ENCODE peak calls at places on chromosome 18, in five cellular contexts. One of them, this sample, is unnamed.

GRCh38 chr18:8151176-8151575 is 458.1 kb upstream of the RAB12 start:
- DNase-seq in GM12892: no peak
- DNase-seq in HCT116: no peak
- DNase-seq in prostate gland: no peak
- DNase-seq in sigmoid colon: no peak
- DNase-seq in this sample: no peak

GRCh38 chr18:54607213-54607934 is 16.3 kb downstream of the DYNAP start:
- DNase-seq in GM12892: no peak
- DNase-seq in HCT116: no peak
- DNase-seq in prostate gland: peak; percentile 39
- DNase-seq in sigmoid colon: no peak
- DNase-seq in this sample: no peak

GRCh38 chr18:8368490-8369217 is 240.6 kb upstream of the RAB12 start:
- DNase-seq in GM12892: no peak
- DNase-seq in HCT116: no peak
- DNase-seq in prostate gland: no peak
- DNase-seq in sigmoid colon: no peak
- DNase-seq in this sample: no peak

GRCh38 chr18:9870431-9871023 is 15.2 kb upstream of the TXNDC2 start:
- DNase-seq in GM12892: no peak
- DNase-seq in HCT116: no peak
- DNase-seq in prostate gland: no peak
- DNase-seq in sigmoid colon: no peak
- DNase-seq in this sample: no peak

GRCh38 chr18:74742573-74742972 is 144.9 kb downstream of the ZNF407 start:
- DNase-seq in GM12892: no peak
- DNase-seq in HCT116: no peak
- DNase-seq in prostate gland: no peak
- DNase-seq in sigmoid colon: no peak
- DNase-seq in this sample: no peak

GRCh38 chr18:48902023-48902855 is 48.5 kb downstream of the SMAD7 start:
- DNase-seq in GM12892: no peak
- DNase-seq in HCT116: peak; percentile 22
- DNase-seq in prostate gland: peak; percentile 56
- DNase-seq in sigmoid colon: peak; percentile 93
- DNase-seq in this sample: no peak

GRCh38 chr18:37259711-37260110 is 305.9 kb downstream of the CELF4 start:
- DNase-seq in GM12892: no peak
- DNase-seq in HCT116: no peak
- DNase-seq in prostate gland: no peak
- DNase-seq in sigmoid colon: no peak
- DNase-seq in this sample: no peak

GRCh38 chr18:54255141-54255540 is 14.2 kb upstream of the POLI start:
- DNase-seq in GM12892: no peak
- DNase-seq in HCT116: no peak
- DNase-seq in prostate gland: no peak
- DNase-seq in sigmoid colon: no peak
- DNase-seq in this sample: no peak

GRCh38 chr18:61502472-61502871 is 169.2 kb downstream of the CDH20 start:
- DNase-seq in GM12892: no peak
- DNase-seq in HCT116: peak; percentile 35
- DNase-seq in prostate gland: peak; percentile 43
- DNase-seq in sigmoid colon: no peak
- DNase-seq in this sample: peak; percentile 15

GRCh38 chr18:6927136-6927535 is 190.5 kb downstream of the LAMA1 start:
- DNase-seq in GM12892: no peak
- DNase-seq in HCT116: no peak
- DNase-seq in prostate gland: no peak
- DNase-seq in sigmoid colon: no peak
- DNase-seq in this sample: no peak

GRCh38 chr18:34224423-34225217 is at the start of gene NOL4:
- DNase-seq in GM12892: no peak
- DNase-seq in HCT116: no peak
- DNase-seq in prostate gland: peak; percentile 18
- DNase-seq in sigmoid colon: peak; percentile 67
- DNase-seq in this sample: no peak

GRCh38 chr18:74412106-74412880 is 44.8 kb downstream of the DIPK1C start:
- DNase-seq in GM12892: no peak
- DNase-seq in HCT116: no peak
- DNase-seq in prostate gland: no peak
- DNase-seq in sigmoid colon: no peak
- DNase-seq in this sample: no peak

GRCh38 chr18:8938817-8939216 is 163.7 kb upstream of the NDUFV2 start:
- DNase-seq in GM12892: no peak
- DNase-seq in HCT116: no peak
- DNase-seq in prostate gland: no peak
- DNase-seq in sigmoid colon: no peak
- DNase-seq in this sample: peak; percentile 59

GRCh38 chr18:24894880-24895279 is 434.4 kb downstream of the HRH4 start:
- DNase-seq in GM12892: no peak
- DNase-seq in HCT116: no peak
- DNase-seq in prostate gland: no peak
- DNase-seq in sigmoid colon: no peak
- DNase-seq in this sample: no peak

GRCh38 chr18:32439802-32440201 is 30.9 kb downstream of the GAREM1 start:
- DNase-seq in GM12892: no peak
- DNase-seq in HCT116: peak; percentile 15
- DNase-seq in prostate gland: no peak
- DNase-seq in sigmoid colon: no peak
- DNase-seq in this sample: no peak

GRCh38 chr18:9135912-9136314 is 668 bp upstream of the ANKRD12 start:
- DNase-seq in GM12892: peak; percentile 27
- DNase-seq in HCT116: peak; percentile 43
- DNase-seq in prostate gland: no peak
- DNase-seq in sigmoid colon: no peak
- DNase-seq in this sample: peak; percentile 60

GRCh38 chr18:48715651-48716354 is 177.0 kb downstream of the CTIF start:
- DNase-seq in GM12892: no peak
- DNase-seq in HCT116: no peak
- DNase-seq in prostate gland: no peak
- DNase-seq in sigmoid colon: no peak
- DNase-seq in this sample: peak; percentile 76

GRCh38 chr18:54806526-54806925 is 21.8 kb upstream of the RAB27B start:
- DNase-seq in GM12892: no peak
- DNase-seq in HCT116: no peak
- DNase-seq in prostate gland: no peak
- DNase-seq in sigmoid colon: no peak
- DNase-seq in this sample: no peak

GRCh38 chr18:1014496-1014895 is 109.8 kb downstream of the ADCYAP1 start:
- DNase-seq in GM12892: no peak
- DNase-seq in HCT116: no peak
- DNase-seq in prostate gland: no peak
- DNase-seq in sigmoid colon: no peak
- DNase-seq in this sample: no peak

GRCh38 chr18:35827275-35827929 is 145.1 kb upstream of the RMP24 start:
- DNase-seq in GM12892: no peak
- DNase-seq in HCT116: no peak
- DNase-seq in prostate gland: no peak
- DNase-seq in sigmoid colon: no peak
- DNase-seq in this sample: no peak

GRCh38 chr18:7417742-7418141 is 149.4 kb upstream of the PTPRM start:
- DNase-seq in GM12892: no peak
- DNase-seq in HCT116: no peak
- DNase-seq in prostate gland: no peak
- DNase-seq in sigmoid colon: no peak
- DNase-seq in this sample: no peak

GRCh38 chr18:31942301-31942998 is 478 bp downstream of the TRAPPC8 start:
- DNase-seq in GM12892: peak; percentile 49
- DNase-seq in HCT116: no peak
- DNase-seq in prostate gland: peak; percentile 10
- DNase-seq in sigmoid colon: peak; percentile 66
- DNase-seq in this sample: peak; percentile 69

GRCh38 chr18:72871091-72871490 is 3.3 kb upstream of the NETO1 start:
- DNase-seq in GM12892: no peak
- DNase-seq in HCT116: no peak
- DNase-seq in prostate gland: no peak
- DNase-seq in sigmoid colon: no peak
- DNase-seq in this sample: no peak

GRCh38 chr18:77101410-77102245 is 31.0 kb downstream of the MBP start:
- DNase-seq in GM12892: no peak
- DNase-seq in HCT116: peak; percentile 89
- DNase-seq in prostate gland: no peak
- DNase-seq in sigmoid colon: peak; percentile 93
- DNase-seq in this sample: peak; percentile 92
- TF ChIP-seq POLR2AphosphoS5 in GM12892: no peak
- TF ChIP-seq POLR2AphosphoS5 in HCT116: peak; percentile 51
- TF ChIP-seq POLR2AphosphoS5 in prostate gland: peak; percentile 41
- TF ChIP-seq POLR2AphosphoS5 in sigmoid colon: peak; percentile 4
- TF ChIP-seq POLR2AphosphoS5 in this sample: peak; percentile 62

GRCh38 chr18:13222371-13223281 is 4.1 kb downstream of the LDLRAD4 start:
- DNase-seq in GM12892: no peak
- DNase-seq in HCT116: no peak
- DNase-seq in prostate gland: peak; percentile 78
- DNase-seq in sigmoid colon: peak; percentile 95
- DNase-seq in this sample: no peak

GRCh38 chr18:13221821-13222220 is 3.3 kb downstream of the LDLRAD4 start:
- DNase-seq in GM12892: no peak
- DNase-seq in HCT116: no peak
- DNase-seq in prostate gland: peak; percentile 53
- DNase-seq in sigmoid colon: peak; percentile 78
- DNase-seq in this sample: no peak

GRCh38 chr18:13220326-13220991 is 1.9 kb downstream of the LDLRAD4 start:
- DNase-seq in GM12892: no peak
- DNase-seq in HCT116: no peak
- DNase-seq in prostate gland: no peak
- DNase-seq in sigmoid colon: no peak
- DNase-seq in this sample: no peak

GRCh38 chr18:13225261-13225660 is 6.7 kb downstream of the LDLRAD4 start:
- DNase-seq in GM12892: no peak
- DNase-seq in HCT116: no peak
- DNase-seq in prostate gland: no peak
- DNase-seq in sigmoid colon: no peak
- DNase-seq in this sample: no peak

DNA sequence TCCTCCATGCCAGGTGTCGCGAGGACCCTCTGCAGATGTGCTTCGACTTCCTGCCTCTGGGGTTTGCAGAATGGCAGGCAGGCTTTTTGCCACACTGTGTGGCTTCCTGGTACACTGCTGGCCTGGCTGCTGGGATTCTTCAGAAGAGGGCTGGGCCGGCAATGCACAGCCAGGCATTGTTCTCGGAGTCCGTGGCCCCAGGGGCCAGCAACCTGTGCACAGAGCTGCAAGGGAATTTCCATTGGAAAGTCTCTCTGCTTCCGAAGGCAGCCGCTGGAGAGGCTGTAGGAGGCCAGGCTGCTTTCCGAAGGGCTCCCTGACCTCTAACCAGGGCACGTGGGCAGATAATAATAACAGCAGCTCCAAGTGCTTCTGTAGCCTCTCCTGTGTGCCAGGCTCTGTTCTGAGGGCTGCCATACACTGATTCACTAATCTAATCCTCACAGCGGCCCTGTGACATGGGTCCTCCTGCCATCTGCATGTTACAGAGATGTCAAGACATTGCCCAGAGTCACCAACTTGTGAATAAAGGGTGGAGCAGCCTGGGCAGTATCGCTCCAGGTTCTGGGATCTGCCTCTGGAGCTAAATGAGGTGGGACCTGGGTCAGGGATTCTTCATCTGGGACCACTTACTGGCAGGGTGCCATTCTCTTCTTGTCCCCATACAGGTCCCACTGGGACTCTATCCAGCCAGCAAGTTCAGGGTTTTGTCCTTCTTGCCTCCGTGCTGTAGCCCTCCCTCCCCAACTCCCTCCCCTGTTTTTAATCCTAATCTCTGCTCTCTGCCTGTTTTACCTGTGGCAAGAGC is 5.0 kb downstream of the LDLRAD4 start:
- DNase-seq in GM12892: no peak
- DNase-seq in HCT116: no peak
- DNase-seq in prostate gland: no peak
- DNase-seq in sigmoid colon: no peak
- DNase-seq in this sample: no peak
- TF ChIP-seq POLR2AphosphoS5 in GM12892: no peak
- TF ChIP-seq POLR2AphosphoS5 in HCT116: no peak
- TF ChIP-seq POLR2AphosphoS5 in prostate gland: no peak
- TF ChIP-seq POLR2AphosphoS5 in sigmoid colon: no peak
- TF ChIP-seq POLR2AphosphoS5 in this sample: no peak

GRCh38 chr18:53153800-53154199 is 813.8 kb downstream of the DCC start:
- DNase-seq in GM12892: no peak
- DNase-seq in HCT116: no peak
- DNase-seq in prostate gland: no peak
- DNase-seq in sigmoid colon: no peak
- DNase-seq in this sample: no peak

GRCh38 chr18:53153281-53153680 is 813.3 kb downstream of the DCC start:
- DNase-seq in GM12892: no peak
- DNase-seq in HCT116: no peak
- DNase-seq in prostate gland: no peak
- DNase-seq in sigmoid colon: no peak
- DNase-seq in this sample: no peak

GRCh38 chr18:53152478-53152877 is 812.5 kb downstream of the DCC start:
- DNase-seq in GM12892: no peak
- DNase-seq in HCT116: no peak
- DNase-seq in prostate gland: no peak
- DNase-seq in sigmoid colon: no peak
- DNase-seq in this sample: no peak

GRCh38 chr18:53147472-53147871 is 807.5 kb downstream of the DCC start:
- DNase-seq in GM12892: no peak
- DNase-seq in HCT116: no peak
- DNase-seq in prostate gland: no peak
- DNase-seq in sigmoid colon: no peak
- DNase-seq in this sample: no peak

DNA sequence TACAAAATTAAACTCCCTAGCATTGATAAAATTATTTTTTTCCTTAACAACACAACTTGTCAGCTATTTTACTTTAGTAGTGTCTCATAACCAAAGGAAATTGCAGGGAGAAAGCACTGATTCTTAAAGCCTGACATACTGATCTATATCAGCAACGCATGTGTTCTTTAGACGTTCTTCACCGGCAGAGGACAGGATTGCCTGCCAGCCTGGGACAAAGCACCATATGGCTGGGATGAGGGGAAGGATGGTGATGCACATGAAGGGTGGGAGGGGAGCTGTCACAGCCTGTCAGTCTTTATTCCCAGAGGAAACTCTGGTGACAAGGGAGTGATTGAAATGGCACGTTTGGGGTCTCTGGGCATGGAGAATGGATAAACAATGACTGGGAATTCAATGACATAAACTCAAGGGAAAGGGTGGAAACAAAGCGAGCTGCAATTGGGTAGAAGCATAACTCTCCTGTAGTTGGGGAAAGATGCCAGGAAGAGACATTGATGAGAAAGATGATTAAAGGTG is 808.1 kb downstream of the DCC start:
- DNase-seq in GM12892: no peak
- DNase-seq in HCT116: no peak
- DNase-seq in prostate gland: no peak
- DNase-seq in sigmoid colon: no peak
- DNase-seq in this sample: no peak
- TF ChIP-seq POLR2AphosphoS5 in GM12892: no peak
- TF ChIP-seq POLR2AphosphoS5 in HCT116: no peak
- TF ChIP-seq POLR2AphosphoS5 in prostate gland: no peak
- TF ChIP-seq POLR2AphosphoS5 in sigmoid colon: no peak
- TF ChIP-seq POLR2AphosphoS5 in this sample: no peak

DNA sequence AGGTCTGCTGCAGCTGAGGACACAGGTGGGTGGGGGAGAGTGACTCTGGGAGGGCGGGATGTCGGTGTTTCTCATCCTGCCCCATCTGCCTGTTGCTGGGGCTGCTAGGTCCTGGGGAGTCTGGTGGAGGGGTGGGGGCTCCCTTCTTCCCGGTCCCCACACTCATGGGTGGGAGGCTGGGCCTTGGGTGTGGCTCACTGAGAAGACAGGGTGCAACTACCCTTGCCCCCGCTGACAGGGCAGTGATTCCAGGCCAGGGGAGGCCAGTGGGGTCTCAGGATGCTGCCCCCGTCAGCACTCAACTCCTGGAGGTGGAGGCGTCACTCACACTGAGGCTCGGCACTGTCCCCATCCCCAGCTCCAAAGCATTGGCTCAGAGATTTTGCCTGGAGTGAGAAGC is 7.7 kb upstream of the NFATC1 start:
- DNase-seq in GM12892: no peak
- DNase-seq in HCT116: no peak
- DNase-seq in prostate gland: no peak
- DNase-seq in sigmoid colon: peak; percentile 58
- DNase-seq in this sample: no peak
- TF ChIP-seq POLR2AphosphoS5 in GM12892: no peak
- TF ChIP-seq POLR2AphosphoS5 in HCT116: no peak
- TF ChIP-seq POLR2AphosphoS5 in prostate gland: no peak
- TF ChIP-seq POLR2AphosphoS5 in sigmoid colon: no peak
- TF ChIP-seq POLR2AphosphoS5 in this sample: no peak

This sample was measured in HL-60.